ENCODE peak calls at places on chromosome 15, in nine cellular contexts. One of them, this sample, is unnamed.
A peak's percentile ranks its signal among the peaks of the same experiment; 100 is the strongest.

GRCh38 chr15:42050484-42051255 is 29.8 kb upstream of the PLA2G4E start:
- DNase-seq in IMR-90: no peak
- DNase-seq in colonic mucosa: no peak
- DNase-seq in keratinocyte: no peak
- DNase-seq in PC-3: no peak
- DNase-seq in GM23248: no peak
- DNase-seq in HCT116: no peak
- DNase-seq in neural progenitor cell: no peak
- DNase-seq in mesendoderm: no peak
- DNase-seq in this sample: peak; percentile 47

GRCh38 chr15:26146162-26146561 is 283.0 kb upstream of the ATP10A start:
- DNase-seq in PC-3: no peak
- DNase-seq in GM23248: no peak
- DNase-seq in mesendoderm: no peak
- DNase-seq in HCT116: no peak
- DNase-seq in IMR-90: no peak
- DNase-seq in colonic mucosa: no peak
- DNase-seq in neural progenitor cell: no peak
- DNase-seq in keratinocyte: no peak
- DNase-seq in this sample: no peak

GRCh38 chr15:58203537-58203936 is 65.4 kb downstream of the AQP9 start:
- DNase-seq in mesendoderm: no peak
- DNase-seq in GM23248: peak; percentile 98
- DNase-seq in IMR-90: peak; percentile 99
- DNase-seq in HCT116: no peak
- DNase-seq in PC-3: no peak
- DNase-seq in keratinocyte: no peak
- DNase-seq in colonic mucosa: no peak
- DNase-seq in neural progenitor cell: no peak
- DNase-seq in this sample: no peak

GRCh38 chr15:96020133-96020532 is 310.4 kb upstream of the NR2F2 start:
- DNase-seq in mesendoderm: no peak
- DNase-seq in PC-3: no peak
- DNase-seq in keratinocyte: no peak
- DNase-seq in colonic mucosa: no peak
- DNase-seq in neural progenitor cell: no peak
- DNase-seq in HCT116: no peak
- DNase-seq in GM23248: no peak
- DNase-seq in IMR-90: no peak
- DNase-seq in this sample: no peak

GRCh38 chr15:98123834-98124233 is 163.3 kb downstream of the ARRDC4 start:
- DNase-seq in HCT116: no peak
- DNase-seq in IMR-90: no peak
- DNase-seq in colonic mucosa: no peak
- DNase-seq in PC-3: no peak
- DNase-seq in keratinocyte: peak; percentile 94
- DNase-seq in mesendoderm: peak; percentile 53
- DNase-seq in neural progenitor cell: no peak
- DNase-seq in GM23248: peak; percentile 45
- DNase-seq in this sample: no peak

GRCh38 chr15:77865701-77866100 is 211.8 kb downstream of the TBC1D2B start:
- DNase-seq in mesendoderm: no peak
- DNase-seq in colonic mucosa: no peak
- DNase-seq in neural progenitor cell: no peak
- DNase-seq in IMR-90: no peak
- DNase-seq in GM23248: no peak
- DNase-seq in PC-3: no peak
- DNase-seq in keratinocyte: no peak
- DNase-seq in HCT116: no peak
- DNase-seq in this sample: peak; percentile 27

GRCh38 chr15:52112203-52112750 is 298 bp downstream of the BCL2L10 start:
- DNase-seq in PC-3: no peak
- DNase-seq in colonic mucosa: peak; percentile 50
- DNase-seq in mesendoderm: no peak
- DNase-seq in HCT116: no peak
- DNase-seq in GM23248: peak; percentile 45
- DNase-seq in neural progenitor cell: no peak
- DNase-seq in keratinocyte: no peak
- DNase-seq in IMR-90: no peak
- DNase-seq in this sample: peak; percentile 72

GRCh38 chr15:59649603-59650002 is 7.7 kb downstream of the GTF2A2 start:
- DNase-seq in IMR-90: peak; percentile 13
- DNase-seq in HCT116: no peak
- DNase-seq in mesendoderm: no peak
- DNase-seq in GM23248: no peak
- DNase-seq in neural progenitor cell: no peak
- DNase-seq in colonic mucosa: no peak
- DNase-seq in PC-3: no peak
- DNase-seq in keratinocyte: no peak
- DNase-seq in this sample: no peak

GRCh38 chr15:34944946-34945345 is 24.6 kb downstream of the AQR start:
- DNase-seq in HCT116: no peak
- DNase-seq in GM23248: peak; percentile 9
- DNase-seq in neural progenitor cell: no peak
- DNase-seq in mesendoderm: no peak
- DNase-seq in keratinocyte: no peak
- DNase-seq in colonic mucosa: no peak
- DNase-seq in PC-3: no peak
- DNase-seq in IMR-90: no peak
- DNase-seq in this sample: no peak

GRCh38 chr15:91308209-91308608 is 208.2 kb downstream of the SV2B start:
- DNase-seq in mesendoderm: no peak
- DNase-seq in keratinocyte: no peak
- DNase-seq in colonic mucosa: no peak
- DNase-seq in neural progenitor cell: no peak
- DNase-seq in PC-3: no peak
- DNase-seq in HCT116: no peak
- DNase-seq in IMR-90: no peak
- DNase-seq in GM23248: no peak
- DNase-seq in this sample: no peak

GRCh38 chr15:60507596-60508424 is 28.9 kb upstream of the ICE2 start:
- DNase-seq in neural progenitor cell: peak; percentile 51
- DNase-seq in GM23248: peak; percentile 74
- DNase-seq in colonic mucosa: peak; percentile 52
- DNase-seq in HCT116: peak; percentile 54
- DNase-seq in PC-3: peak; percentile 72
- DNase-seq in mesendoderm: peak; percentile 69
- DNase-seq in keratinocyte: no peak
- DNase-seq in IMR-90: peak; percentile 77
- DNase-seq in this sample: peak; percentile 70

GRCh38 chr15:51634591-51635198 is 12.1 kb upstream of the DMXL2 start:
- DNase-seq in mesendoderm: no peak
- DNase-seq in colonic mucosa: no peak
- DNase-seq in HCT116: no peak
- DNase-seq in IMR-90: peak; percentile 11
- DNase-seq in GM23248: no peak
- DNase-seq in keratinocyte: no peak
- DNase-seq in PC-3: no peak
- DNase-seq in neural progenitor cell: no peak
- DNase-seq in this sample: no peak

GRCh38 chr15:95663156-95663831 is 667.2 kb upstream of the NR2F2 start:
- DNase-seq in PC-3: no peak
- DNase-seq in keratinocyte: no peak
- DNase-seq in colonic mucosa: no peak
- DNase-seq in IMR-90: peak; percentile 85
- DNase-seq in GM23248: peak; percentile 78
- DNase-seq in HCT116: no peak
- DNase-seq in neural progenitor cell: no peak
- DNase-seq in mesendoderm: no peak
- DNase-seq in this sample: no peak

GRCh38 chr15:34837246-34838016 is 42.1 kb upstream of the ACTC1 start:
- DNase-seq in colonic mucosa: no peak
- DNase-seq in IMR-90: peak; percentile 95
- DNase-seq in HCT116: no peak
- DNase-seq in keratinocyte: peak; percentile 26
- DNase-seq in mesendoderm: no peak
- DNase-seq in PC-3: peak; percentile 85
- DNase-seq in GM23248: peak; percentile 90
- DNase-seq in neural progenitor cell: no peak
- DNase-seq in this sample: no peak

GRCh38 chr15:58522391-58522790 is 90.6 kb downstream of the LIPC start:
- DNase-seq in colonic mucosa: no peak
- DNase-seq in neural progenitor cell: no peak
- DNase-seq in GM23248: peak; percentile 42
- DNase-seq in PC-3: no peak
- DNase-seq in mesendoderm: no peak
- DNase-seq in keratinocyte: no peak
- DNase-seq in IMR-90: no peak
- DNase-seq in HCT116: no peak
- DNase-seq in this sample: no peak

GRCh38 chr15:96047255-96047931 is 283.1 kb upstream of the NR2F2 start:
- DNase-seq in keratinocyte: no peak
- DNase-seq in colonic mucosa: no peak
- DNase-seq in GM23248: peak; percentile 96
- DNase-seq in PC-3: no peak
- DNase-seq in IMR-90: peak; percentile 98
- DNase-seq in neural progenitor cell: no peak
- DNase-seq in HCT116: no peak
- DNase-seq in mesendoderm: no peak
- DNase-seq in this sample: no peak

GRCh38 chr15:90222538-90222937 is 11.2 kb downstream of the CIB1 start:
- DNase-seq in colonic mucosa: no peak
- DNase-seq in neural progenitor cell: no peak
- DNase-seq in keratinocyte: no peak
- DNase-seq in PC-3: no peak
- DNase-seq in HCT116: no peak
- DNase-seq in IMR-90: no peak
- DNase-seq in mesendoderm: no peak
- DNase-seq in GM23248: no peak
- DNase-seq in this sample: no peak
- H3K36me3 ChIP-seq in colonic mucosa: peaks cover 37% of the 10 kb centered on the region
- H3K36me3 ChIP-seq in neural progenitor cell: no peaks in the 10 kb centered on the region
- H3K36me3 ChIP-seq in keratinocyte: peaks cover 59% of the 10 kb centered on the region
- H3K36me3 ChIP-seq in PC-3: peaks cover 69% of the 10 kb centered on the region
- H3K36me3 ChIP-seq in HCT116: peaks cover 38% of the 10 kb centered on the region
- H3K36me3 ChIP-seq in IMR-90: peaks cover 31% of the 10 kb centered on the region
- H3K36me3 ChIP-seq in mesendoderm: no peaks in the 10 kb centered on the region
- H3K36me3 ChIP-seq in GM23248: no peaks in the 10 kb centered on the region
- H3K36me3 ChIP-seq in this sample: peaks cover 8% of the 10 kb centered on the region

DNA sequence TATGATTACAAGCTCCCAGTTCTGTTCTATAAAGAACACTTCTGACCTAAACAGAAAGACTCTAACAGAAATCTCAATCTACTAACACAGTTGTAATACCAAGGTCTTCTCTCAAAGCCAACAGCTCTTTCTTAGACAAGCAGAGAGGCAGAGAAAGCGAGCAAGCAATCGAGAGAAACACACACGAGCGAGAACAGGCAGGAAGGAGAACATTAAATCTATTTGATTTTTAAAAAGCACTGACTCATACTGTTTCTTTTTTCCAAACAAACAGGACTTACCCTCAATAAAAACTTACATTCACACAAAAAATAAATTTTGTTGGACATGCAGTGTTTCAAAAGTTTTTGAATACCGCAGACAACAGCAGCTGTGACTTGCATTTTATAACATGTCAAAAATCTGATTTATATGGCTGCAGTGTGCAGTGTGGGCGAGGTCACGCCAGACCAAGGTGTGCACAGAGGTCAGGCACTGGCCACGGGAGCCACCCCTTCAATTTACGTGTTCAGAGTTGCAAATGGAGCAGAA is at the start of gene NRG4:
- DNase-seq in mesendoderm: no peak
- DNase-seq in neural progenitor cell: no peak
- DNase-seq in PC-3: peak; percentile 20
- DNase-seq in IMR-90: peak; percentile 6
- DNase-seq in keratinocyte: no peak
- DNase-seq in HCT116: peak; percentile 10
- DNase-seq in colonic mucosa: peak; percentile 25
- DNase-seq in GM23248: peak; percentile 24
- DNase-seq in this sample: no peak
- H3K4me3 ChIP-seq in mesendoderm: no peak within 1 kb of the TSS
- H3K4me3 ChIP-seq in neural progenitor cell: no peak within 1 kb of the TSS
- H3K4me3 ChIP-seq in PC-3: peak within 1 kb of the TSS; percentile 71
- H3K4me3 ChIP-seq in IMR-90: peak within 1 kb of the TSS; percentile 27
- H3K4me3 ChIP-seq in keratinocyte: peak within 1 kb of the TSS; percentile 19
- H3K4me3 ChIP-seq in HCT116: peak within 1 kb of the TSS; percentile 51
- H3K4me3 ChIP-seq in colonic mucosa: peak within 1 kb of the TSS; percentile 18
- H3K4me3 ChIP-seq in GM23248: peak within 1 kb of the TSS; percentile 21
- H3K4me3 ChIP-seq in this sample: no peak within 1 kb of the TSS

DNA sequence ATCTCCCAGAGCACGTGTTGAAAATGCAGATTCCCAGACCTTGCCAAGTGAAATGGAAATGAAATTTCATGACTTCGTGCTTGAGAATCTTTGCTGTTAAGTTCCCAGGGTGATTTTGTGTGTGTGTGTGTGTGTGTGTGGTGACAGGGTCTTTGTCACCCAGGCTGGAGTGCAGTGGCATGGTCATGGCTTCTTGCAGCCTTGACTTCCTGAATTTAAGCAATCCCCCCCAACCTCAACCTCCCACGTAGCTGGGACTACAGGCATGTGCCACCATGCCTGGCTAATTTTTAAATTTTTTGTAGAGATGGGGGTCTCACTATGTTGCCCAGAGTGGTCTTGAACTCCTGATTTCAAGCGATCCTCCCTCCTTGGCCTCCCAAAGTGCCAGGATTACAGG is 2.4 kb upstream of the INTS14 start:
- DNase-seq in neural progenitor cell: no peak
- DNase-seq in colonic mucosa: no peak
- DNase-seq in PC-3: no peak
- DNase-seq in keratinocyte: no peak
- DNase-seq in HCT116: no peak
- DNase-seq in IMR-90: no peak
- DNase-seq in GM23248: no peak
- DNase-seq in mesendoderm: no peak
- DNase-seq in this sample: no peak
- H3K9ac ChIP-seq in neural progenitor cell: peak overlapping the region; percentile 15
- H3K9ac ChIP-seq in colonic mucosa: no peak overlapping the region
- H3K9ac ChIP-seq in PC-3: no peak overlapping the region
- H3K9ac ChIP-seq in keratinocyte: no peak overlapping the region
- H3K9ac ChIP-seq in HCT116: no peak overlapping the region
- H3K9ac ChIP-seq in IMR-90: no peak overlapping the region
- H3K9ac ChIP-seq in GM23248: no peak overlapping the region
- H3K9ac ChIP-seq in mesendoderm: no peak overlapping the region
- H3K9ac ChIP-seq in this sample: no peak overlapping the region

GRCh38 chr15:88745696-88746095 is 57.5 kb upstream of the ACAN start:
- DNase-seq in HCT116: no peak
- DNase-seq in mesendoderm: no peak
- DNase-seq in PC-3: peak; percentile 56
- DNase-seq in GM23248: peak; percentile 63
- DNase-seq in IMR-90: peak; percentile 75
- DNase-seq in neural progenitor cell: no peak
- DNase-seq in keratinocyte: no peak
- DNase-seq in colonic mucosa: no peak
- DNase-seq in this sample: no peak

GRCh38 chr15:88748651-88749050 is 54.6 kb upstream of the ACAN start:
- DNase-seq in IMR-90: no peak
- DNase-seq in HCT116: no peak
- DNase-seq in colonic mucosa: no peak
- DNase-seq in GM23248: no peak
- DNase-seq in mesendoderm: no peak
- DNase-seq in neural progenitor cell: no peak
- DNase-seq in keratinocyte: no peak
- DNase-seq in PC-3: no peak
- DNase-seq in this sample: no peak

GRCh38 chr15:88748081-88748480 is 55.2 kb upstream of the ACAN start:
- DNase-seq in mesendoderm: no peak
- DNase-seq in PC-3: no peak
- DNase-seq in IMR-90: no peak
- DNase-seq in HCT116: no peak
- DNase-seq in neural progenitor cell: no peak
- DNase-seq in GM23248: no peak
- DNase-seq in keratinocyte: no peak
- DNase-seq in colonic mucosa: no peak
- DNase-seq in this sample: no peak

GRCh38 chr15:88746451-88746850 is 56.8 kb upstream of the ACAN start:
- DNase-seq in GM23248: no peak
- DNase-seq in IMR-90: no peak
- DNase-seq in PC-3: no peak
- DNase-seq in HCT116: no peak
- DNase-seq in keratinocyte: no peak
- DNase-seq in mesendoderm: no peak
- DNase-seq in neural progenitor cell: no peak
- DNase-seq in colonic mucosa: no peak
- DNase-seq in this sample: no peak

GRCh38 chr15:88747626-88748025 is 55.6 kb upstream of the ACAN start:
- DNase-seq in GM23248: no peak
- DNase-seq in keratinocyte: no peak
- DNase-seq in HCT116: no peak
- DNase-seq in IMR-90: no peak
- DNase-seq in colonic mucosa: no peak
- DNase-seq in neural progenitor cell: no peak
- DNase-seq in mesendoderm: no peak
- DNase-seq in PC-3: no peak
- DNase-seq in this sample: no peak
- H3K36me3 ChIP-seq in GM23248: no peaks in the 10 kb centered on the region
- H3K36me3 ChIP-seq in keratinocyte: no peaks in the 10 kb centered on the region
- H3K36me3 ChIP-seq in HCT116: no peaks in the 10 kb centered on the region
- H3K36me3 ChIP-seq in IMR-90: no peaks in the 10 kb centered on the region
- H3K36me3 ChIP-seq in colonic mucosa: no peaks in the 10 kb centered on the region
- H3K36me3 ChIP-seq in neural progenitor cell: no peaks in the 10 kb centered on the region
- H3K36me3 ChIP-seq in mesendoderm: no peaks in the 10 kb centered on the region
- H3K36me3 ChIP-seq in PC-3: no peaks in the 10 kb centered on the region
- H3K36me3 ChIP-seq in this sample: no peaks in the 10 kb centered on the region